ENCODE peak calls at places on chromosomes 5 and 9, in nine cellular contexts. L, D, J, O, B, R, Y, I and T are unnamed samples.

GRCh38 chr5:174998131-174998730 is 273.8 kb downstream of the MSX2 start:
- DNase-seq in L (no peak), D (no peak), J (no peak), O (no peak), B (no peak), R (no peak), Y (no peak), I (no peak), T (peak; percentile 14)

GRCh38 chr9:79630521-79631403 is 59.0 kb downstream of the TLE4 start:
- DNase-seq in L (no peak), D (no peak), J (no peak), O (no peak), B (no peak), R (no peak), Y (no peak), I (no peak), T (no peak)

GRCh38 chr9:134993996-134994720 is 76.4 kb upstream of the FCN1 start:
- DNase-seq in L (no peak), D (no peak), J (no peak), O (no peak), B (no peak), R (no peak), Y (no peak), I (peak; percentile 54), T (no peak)

GRCh38 chr5:133244242-133244641 is 192.4 kb downstream of the HSPA4 start:
- DNase-seq in L (no peak), D (no peak), J (no peak), O (no peak), B (no peak), R (no peak), Y (peak; percentile 81), I (no peak), T (no peak)

GRCh38 chr9:122144836-122145235 is 14.7 kb downstream of the NDUFA8 start:
- DNase-seq in L (no peak), D (no peak), J (no peak), O (no peak), B (no peak), R (no peak), Y (no peak), I (no peak), T (no peak)

GRCh38 chr9:114905160-114905940 is 25.0 kb downstream of the TNFSF8 start:
- DNase-seq in L (no peak), D (no peak), J (no peak), O (no peak), B (no peak), R (no peak), Y (no peak), I (no peak), T (no peak)

GRCh38 chr5:132830436-132831094 is at the start of gene SHROOM1:
- DNase-seq in L (peak; percentile 50), D (peak; percentile 69), J (no peak), O (no peak), B (no peak), R (no peak), Y (peak; percentile 78), I (no peak), T (no peak)

GRCh38 chr9:4126184-4126865 is 173.5 kb downstream of the GLIS3 start:
- DNase-seq in L (no peak), D (no peak), J (no peak), O (no peak), B (no peak), R (no peak), Y (peak; percentile 52), I (no peak), T (no peak)

GRCh38 chr5:135141303-135142268 is 107.6 kb upstream of the PITX1 start:
- DNase-seq in L (no peak), D (no peak), J (no peak), O (no peak), B (no peak), R (no peak), Y (no peak), I (no peak), T (no peak)

GRCh38 chr5:99105216-99105615 is 176.4 kb upstream of the CHD1 start:
- DNase-seq in L (no peak), D (no peak), J (no peak), O (no peak), B (no peak), R (no peak), Y (no peak), I (no peak), T (no peak)

GRCh38 chr5:119393746-119394145 is 37.9 kb downstream of the TNFAIP8 start:
- DNase-seq in L (no peak), D (no peak), J (no peak), O (no peak), B (no peak), R (no peak), Y (no peak), I (no peak), T (no peak)

GRCh38 chr9:134932171-134932570 is 14.5 kb upstream of the FCN1 start:
- DNase-seq in L (no peak), D (no peak), J (no peak), O (no peak), B (no peak), R (no peak), Y (no peak), I (no peak), T (no peak)

GRCh38 chr9:31140316-31140715 is 1244.1 kb upstream of the ACO1 start:
- DNase-seq in L (no peak), D (no peak), J (no peak), O (no peak), B (no peak), R (no peak), Y (peak; percentile 4), I (no peak), T (no peak)

GRCh38 chr5:142716963-142717362 is 31.1 kb upstream of the FGF1 start:
- DNase-seq in L (peak; percentile 36), D (peak; percentile 61), J (no peak), O (no peak), B (no peak), R (no peak), Y (peak; percentile 38), I (no peak), T (no peak)

DNA sequence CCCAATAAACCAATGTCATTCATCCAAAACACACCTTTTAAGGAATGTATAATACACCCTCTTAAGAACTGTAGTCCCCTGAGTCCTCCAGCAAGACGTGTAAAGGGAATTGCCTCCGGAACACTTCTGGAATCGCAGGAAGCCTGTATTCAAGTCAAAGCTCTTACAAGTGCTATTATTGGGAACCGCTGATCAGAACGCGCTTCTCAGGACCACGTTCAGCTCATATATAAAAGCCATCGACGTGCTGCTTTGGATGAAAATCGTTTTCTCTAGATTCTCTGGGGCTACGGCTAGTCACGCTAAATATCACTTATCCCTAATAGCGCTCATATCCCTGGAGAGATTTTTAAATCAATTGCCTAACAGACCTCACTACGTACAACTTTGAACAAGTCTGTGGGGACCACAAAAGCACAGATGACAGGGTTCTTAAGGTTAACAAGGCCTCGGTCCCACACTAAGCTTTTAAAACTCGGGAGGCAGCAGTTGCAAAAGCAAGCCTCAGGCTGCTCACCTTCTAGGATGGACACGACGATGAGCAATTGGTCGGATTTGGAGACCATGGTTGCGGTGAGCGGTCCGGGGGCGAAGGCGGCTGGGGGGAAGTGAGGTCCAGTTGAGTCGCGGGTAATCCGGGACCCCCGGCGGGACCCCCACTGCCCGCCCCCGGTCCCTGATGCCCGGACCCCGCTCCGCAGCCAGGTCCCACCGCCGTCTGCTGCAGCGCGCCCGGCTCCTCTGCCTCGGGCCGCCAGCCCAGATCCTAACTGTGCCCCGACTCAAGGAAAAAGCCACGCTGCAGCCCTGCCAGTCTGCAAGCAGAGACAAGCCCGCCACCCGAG is 548 bp downstream of the CEP120 start:
- DNase-seq in L (no peak), D (no peak), J (peak; percentile 17), O (no peak), B (peak; percentile 2), R (no peak), Y (peak; percentile 48), I (no peak), T (no peak)
- H3K4me1 ChIP-seq in L (peaks cover 34% of the 10 kb centered on the region), D (peaks cover 37% of the 10 kb centered on the region), J (peaks cover 8% of the 10 kb centered on the region), O (peaks cover 1% of the 10 kb centered on the region), B (peaks cover 32% of the 10 kb centered on the region), R (no peaks in the 10 kb centered on the region), Y (peaks cover 6% of the 10 kb centered on the region), I (peaks cover 26% of the 10 kb centered on the region), T (peaks cover 22% of the 10 kb centered on the region)

DNA sequence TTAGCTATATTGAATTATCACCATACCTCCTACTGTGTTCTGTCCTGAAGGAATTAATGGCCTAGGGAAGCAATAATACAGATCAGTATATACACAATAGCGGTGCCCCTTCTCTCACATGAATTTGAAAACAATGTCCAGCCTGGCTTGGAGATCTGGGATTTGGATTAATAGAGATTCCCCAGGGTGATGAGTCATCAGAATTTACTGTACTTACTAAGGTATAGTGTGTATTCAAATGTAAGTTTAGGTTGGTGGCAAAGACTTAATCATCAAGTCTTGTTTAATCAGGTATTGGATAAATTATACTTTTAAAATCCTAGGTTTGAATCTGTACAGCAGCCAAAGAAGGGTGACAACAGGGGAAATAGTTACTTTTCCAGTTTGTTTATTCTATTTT is 121.5 kb downstream of the FEM1C start:
- DNase-seq in L (no peak), D (no peak), J (no peak), O (no peak), B (no peak), R (no peak), Y (peak; percentile 60), I (no peak), T (no peak)
- H3K4me1 ChIP-seq in L (no peaks in the 10 kb centered on the region), D (peaks cover 70% of the 10 kb centered on the region), J (peaks cover 4% of the 10 kb centered on the region), O (no peaks in the 10 kb centered on the region), B (no peaks in the 10 kb centered on the region), R (no peaks in the 10 kb centered on the region), Y (peaks cover 68% of the 10 kb centered on the region), I (peaks cover 51% of the 10 kb centered on the region), T (peaks cover 45% of the 10 kb centered on the region)

DNA sequence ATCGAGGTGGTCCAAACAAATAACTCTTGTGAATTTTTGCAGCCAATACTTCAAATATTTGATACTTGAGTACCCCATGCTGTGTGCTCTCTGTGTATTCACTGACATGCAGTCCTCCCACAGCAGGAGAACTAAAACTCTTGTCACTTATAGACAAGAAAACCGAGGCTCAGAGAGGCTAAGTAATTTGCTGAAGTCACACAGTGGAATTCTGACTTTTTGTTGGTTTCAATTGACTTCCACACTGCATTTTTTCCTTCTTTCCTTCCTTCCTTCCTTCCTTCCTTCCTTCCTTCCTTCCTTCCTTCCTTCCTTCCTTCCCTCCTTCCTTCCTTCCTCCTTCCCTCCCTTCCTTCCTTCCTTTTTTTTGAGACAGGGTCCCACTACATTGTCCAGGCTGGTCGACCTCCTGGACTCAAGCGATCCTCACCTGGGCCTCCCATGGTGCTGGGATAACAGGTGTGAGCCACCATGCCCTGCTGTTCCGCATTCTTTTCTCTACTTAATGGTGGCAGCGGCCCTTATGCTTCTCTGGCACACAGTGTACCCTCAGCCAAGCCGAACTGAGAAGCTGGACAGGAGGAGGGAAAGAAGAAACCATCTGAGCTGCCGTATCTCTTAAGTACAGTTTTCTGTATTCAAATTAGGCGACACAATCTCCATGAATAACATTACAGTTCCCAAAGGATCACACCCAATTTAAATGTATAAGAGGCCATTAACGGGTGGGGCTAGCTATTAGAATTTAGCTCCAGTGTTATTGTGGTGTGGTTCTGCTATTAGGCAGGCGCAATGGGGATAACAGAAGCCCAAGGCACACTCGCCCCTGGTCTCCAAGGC is 38.4 kb upstream of the GRHPR start:
- DNase-seq in L (no peak), D (no peak), J (no peak), O (no peak), B (no peak), R (no peak), Y (no peak), I (no peak), T (no peak)
- H3K4me1 ChIP-seq in L (no peaks in the 10 kb centered on the region), D (no peaks in the 10 kb centered on the region), J (peaks cover 8% of the 10 kb centered on the region), O (no peaks in the 10 kb centered on the region), B (no peaks in the 10 kb centered on the region), R (no peaks in the 10 kb centered on the region), Y (no peaks in the 10 kb centered on the region), I (no peaks in the 10 kb centered on the region), T (no peaks in the 10 kb centered on the region)

DNA sequence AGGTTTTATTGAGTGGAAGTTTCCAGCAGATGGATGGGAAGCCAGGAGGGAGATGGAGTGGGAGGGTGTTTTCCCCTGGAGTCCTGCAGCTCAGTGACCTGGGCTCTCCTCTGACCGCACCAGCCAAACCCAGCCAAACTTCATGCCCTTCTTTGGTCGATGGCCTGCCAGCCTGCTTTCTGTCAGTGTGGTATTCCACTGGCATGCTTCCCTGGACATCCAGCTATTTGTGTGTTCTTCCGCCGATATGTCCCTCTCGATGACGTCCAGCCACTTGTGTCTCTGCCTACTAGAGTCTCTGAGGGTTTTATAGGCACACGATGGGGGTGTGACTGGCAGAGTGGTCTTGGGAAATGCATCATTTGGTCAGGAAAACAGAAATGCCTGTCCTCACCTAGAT is 33.8 kb downstream of the GPBP1 start:
- DNase-seq in L (no peak), D (peak; percentile 75), J (no peak), O (no peak), B (no peak), R (no peak), Y (no peak), I (peak; percentile 93), T (no peak)
- H3K4me1 ChIP-seq in L (peaks cover 71% of the 10 kb centered on the region), D (peaks cover 84% of the 10 kb centered on the region), J (no peaks in the 10 kb centered on the region), O (peaks cover 5% of the 10 kb centered on the region), B (peaks cover 46% of the 10 kb centered on the region), R (no peaks in the 10 kb centered on the region), Y (peaks cover under 1% of the 10 kb centered on the region), I (peaks cover 71% of the 10 kb centered on the region), T (peaks cover 74% of the 10 kb centered on the region)